ENCODE peak calls at places on chromosome 3, in eight cellular contexts. One of them, this sample, is unnamed.
A peak's percentile ranks its signal among the peaks of the same experiment; 100 is the strongest.

GRCh38 chr3:131526801-131527347 is 24.1 kb upstream of the MRPL3 start:
- DNase-seq in mesendoderm: peak; percentile 87
- DNase-seq in T-helper 9 cell: no peak
- DNase-seq in activated naive CD8-positive, alpha-beta T cell treated with anti-CD3 and anti-CD28 coated beads, Interleukin-2, amount 50 U/mL, for 24 hours: peak; percentile 11
- DNase-seq in B cell: no peak
- DNase-seq in SJSA1: no peak
- DNase-seq in HEK293T: no peak
- DNase-seq in nucleus accumbens: peak; percentile 6
- DNase-seq in this sample: no peak

GRCh38 chr3:41199866-41200668 is 762 bp downstream of the CTNNB1 start:
- DNase-seq in mesendoderm: peak; percentile 40
- DNase-seq in T-helper 9 cell: peak; percentile 40
- DNase-seq in activated naive CD8-positive, alpha-beta T cell treated with anti-CD3 and anti-CD28 coated beads, Interleukin-2, amount 50 U/mL, for 24 hours: peak; percentile 48
- DNase-seq in B cell: peak; percentile 66
- DNase-seq in SJSA1: peak; percentile 39
- DNase-seq in HEK293T: peak; percentile 26
- DNase-seq in nucleus accumbens: peak; percentile 15
- DNase-seq in this sample: peak; percentile 11

GRCh38 chr3:131216801-131217200 is 164.8 kb upstream of the NUDT16 start:
- DNase-seq in mesendoderm: peak; percentile 81
- DNase-seq in T-helper 9 cell: no peak
- DNase-seq in activated naive CD8-positive, alpha-beta T cell treated with anti-CD3 and anti-CD28 coated beads, Interleukin-2, amount 50 U/mL, for 24 hours: no peak
- DNase-seq in B cell: no peak
- DNase-seq in SJSA1: peak; percentile 80
- DNase-seq in HEK293T: peak; percentile 53
- DNase-seq in nucleus accumbens: no peak
- DNase-seq in this sample: no peak

GRCh38 chr3:155496206-155496605 is 202.7 kb upstream of the STRIT1 start:
- DNase-seq in mesendoderm: no peak
- DNase-seq in T-helper 9 cell: no peak
- DNase-seq in activated naive CD8-positive, alpha-beta T cell treated with anti-CD3 and anti-CD28 coated beads, Interleukin-2, amount 50 U/mL, for 24 hours: no peak
- DNase-seq in B cell: no peak
- DNase-seq in SJSA1: no peak
- DNase-seq in HEK293T: no peak
- DNase-seq in nucleus accumbens: no peak
- DNase-seq in this sample: no peak

GRCh38 chr3:104886220-104886995 is 480.3 kb upstream of the ALCAM start:
- DNase-seq in mesendoderm: no peak
- DNase-seq in T-helper 9 cell: no peak
- DNase-seq in activated naive CD8-positive, alpha-beta T cell treated with anti-CD3 and anti-CD28 coated beads, Interleukin-2, amount 50 U/mL, for 24 hours: no peak
- DNase-seq in B cell: no peak
- DNase-seq in SJSA1: no peak
- DNase-seq in HEK293T: no peak
- DNase-seq in nucleus accumbens: no peak
- DNase-seq in this sample: no peak

GRCh38 chr3:169227911-169228310 is 435.6 kb downstream of the MECOM start:
- DNase-seq in mesendoderm: peak; percentile 38
- DNase-seq in T-helper 9 cell: no peak
- DNase-seq in activated naive CD8-positive, alpha-beta T cell treated with anti-CD3 and anti-CD28 coated beads, Interleukin-2, amount 50 U/mL, for 24 hours: no peak
- DNase-seq in B cell: no peak
- DNase-seq in SJSA1: no peak
- DNase-seq in HEK293T: no peak
- DNase-seq in nucleus accumbens: no peak
- DNase-seq in this sample: no peak

GRCh38 chr3:73144276-73144675 is 82.8 kb downstream of the EBLN2 start:
- DNase-seq in mesendoderm: no peak
- DNase-seq in T-helper 9 cell: no peak
- DNase-seq in activated naive CD8-positive, alpha-beta T cell treated with anti-CD3 and anti-CD28 coated beads, Interleukin-2, amount 50 U/mL, for 24 hours: no peak
- DNase-seq in B cell: no peak
- DNase-seq in SJSA1: no peak
- DNase-seq in HEK293T: no peak
- DNase-seq in nucleus accumbens: no peak
- DNase-seq in this sample: no peak

GRCh38 chr3:188288153-188288552 is 134.2 kb downstream of the LPP start:
- DNase-seq in mesendoderm: no peak
- DNase-seq in T-helper 9 cell: no peak
- DNase-seq in activated naive CD8-positive, alpha-beta T cell treated with anti-CD3 and anti-CD28 coated beads, Interleukin-2, amount 50 U/mL, for 24 hours: no peak
- DNase-seq in B cell: no peak
- DNase-seq in SJSA1: no peak
- DNase-seq in HEK293T: no peak
- DNase-seq in nucleus accumbens: no peak
- DNase-seq in this sample: no peak

GRCh38 chr3:16406175-16406574 is 107.3 kb downstream of the RFTN1 start:
- DNase-seq in mesendoderm: no peak
- DNase-seq in T-helper 9 cell: no peak
- DNase-seq in activated naive CD8-positive, alpha-beta T cell treated with anti-CD3 and anti-CD28 coated beads, Interleukin-2, amount 50 U/mL, for 24 hours: no peak
- DNase-seq in B cell: no peak
- DNase-seq in SJSA1: no peak
- DNase-seq in HEK293T: no peak
- DNase-seq in nucleus accumbens: no peak
- DNase-seq in this sample: no peak

GRCh38 chr3:194102436-194102835 is 33.5 kb upstream of the HES1 start:
- DNase-seq in mesendoderm: no peak
- DNase-seq in T-helper 9 cell: no peak
- DNase-seq in activated naive CD8-positive, alpha-beta T cell treated with anti-CD3 and anti-CD28 coated beads, Interleukin-2, amount 50 U/mL, for 24 hours: no peak
- DNase-seq in B cell: no peak
- DNase-seq in SJSA1: no peak
- DNase-seq in HEK293T: no peak
- DNase-seq in nucleus accumbens: no peak
- DNase-seq in this sample: no peak

GRCh38 chr3:169822091-169822490 is 9.4 kb upstream of the LRRC34 start:
- DNase-seq in mesendoderm: no peak
- DNase-seq in T-helper 9 cell: no peak
- DNase-seq in activated naive CD8-positive, alpha-beta T cell treated with anti-CD3 and anti-CD28 coated beads, Interleukin-2, amount 50 U/mL, for 24 hours: no peak
- DNase-seq in B cell: no peak
- DNase-seq in SJSA1: no peak
- DNase-seq in HEK293T: no peak
- DNase-seq in nucleus accumbens: no peak
- DNase-seq in this sample: no peak

GRCh38 chr3:165464736-165465135 is 268.6 kb upstream of the SLITRK3 start:
- DNase-seq in mesendoderm: no peak
- DNase-seq in T-helper 9 cell: no peak
- DNase-seq in activated naive CD8-positive, alpha-beta T cell treated with anti-CD3 and anti-CD28 coated beads, Interleukin-2, amount 50 U/mL, for 24 hours: no peak
- DNase-seq in B cell: no peak
- DNase-seq in SJSA1: no peak
- DNase-seq in HEK293T: no peak
- DNase-seq in nucleus accumbens: no peak
- DNase-seq in this sample: no peak

GRCh38 chr3:15360786-15361493 is 28.6 kb upstream of the SH3BP5 start:
- DNase-seq in mesendoderm: no peak
- DNase-seq in T-helper 9 cell: no peak
- DNase-seq in activated naive CD8-positive, alpha-beta T cell treated with anti-CD3 and anti-CD28 coated beads, Interleukin-2, amount 50 U/mL, for 24 hours: no peak
- DNase-seq in B cell: peak; percentile 38
- DNase-seq in SJSA1: no peak
- DNase-seq in HEK293T: no peak
- DNase-seq in nucleus accumbens: no peak
- DNase-seq in this sample: no peak

GRCh38 chr3:176953106-176954080 is 243.9 kb downstream of the TBL1XR1 start:
- DNase-seq in mesendoderm: no peak
- DNase-seq in T-helper 9 cell: no peak
- DNase-seq in activated naive CD8-positive, alpha-beta T cell treated with anti-CD3 and anti-CD28 coated beads, Interleukin-2, amount 50 U/mL, for 24 hours: no peak
- DNase-seq in B cell: no peak
- DNase-seq in SJSA1: peak; percentile 44
- DNase-seq in HEK293T: no peak
- DNase-seq in nucleus accumbens: no peak
- DNase-seq in this sample: no peak

GRCh38 chr3:194686816-194687637 is 1.3 kb downstream of the FAM43A start:
- DNase-seq in mesendoderm: peak; percentile 84
- DNase-seq in T-helper 9 cell: peak; percentile 12
- DNase-seq in activated naive CD8-positive, alpha-beta T cell treated with anti-CD3 and anti-CD28 coated beads, Interleukin-2, amount 50 U/mL, for 24 hours: peak; percentile 30
- DNase-seq in B cell: peak; percentile 70
- DNase-seq in SJSA1: peak; percentile 48
- DNase-seq in HEK293T: no peak
- DNase-seq in nucleus accumbens: no peak
- DNase-seq in this sample: peak; percentile 3

GRCh38 chr3:157920804-157921203 is 185.4 kb downstream of the SHOX2 start:
- DNase-seq in mesendoderm: no peak
- DNase-seq in T-helper 9 cell: no peak
- DNase-seq in activated naive CD8-positive, alpha-beta T cell treated with anti-CD3 and anti-CD28 coated beads, Interleukin-2, amount 50 U/mL, for 24 hours: no peak
- DNase-seq in B cell: no peak
- DNase-seq in SJSA1: no peak
- DNase-seq in HEK293T: no peak
- DNase-seq in nucleus accumbens: no peak
- DNase-seq in this sample: no peak

GRCh38 chr3:53577486-53577885 is 83.1 kb downstream of the CACNA1D start:
- DNase-seq in mesendoderm: peak; percentile 50
- DNase-seq in T-helper 9 cell: no peak
- DNase-seq in activated naive CD8-positive, alpha-beta T cell treated with anti-CD3 and anti-CD28 coated beads, Interleukin-2, amount 50 U/mL, for 24 hours: no peak
- DNase-seq in B cell: no peak
- DNase-seq in SJSA1: no peak
- DNase-seq in HEK293T: no peak
- DNase-seq in nucleus accumbens: no peak
- DNase-seq in this sample: no peak

GRCh38 chr3:112604536-112604935 is 36.4 kb downstream of the CCDC80 start:
- DNase-seq in mesendoderm: no peak
- DNase-seq in T-helper 9 cell: no peak
- DNase-seq in activated naive CD8-positive, alpha-beta T cell treated with anti-CD3 and anti-CD28 coated beads, Interleukin-2, amount 50 U/mL, for 24 hours: no peak
- DNase-seq in B cell: no peak
- DNase-seq in SJSA1: no peak
- DNase-seq in HEK293T: no peak
- DNase-seq in nucleus accumbens: no peak
- DNase-seq in this sample: no peak

GRCh38 chr3:187919018-187919417 is 173.8 kb upstream of the BCL6 start:
- DNase-seq in mesendoderm: no peak
- DNase-seq in T-helper 9 cell: peak; percentile 40
- DNase-seq in activated naive CD8-positive, alpha-beta T cell treated with anti-CD3 and anti-CD28 coated beads, Interleukin-2, amount 50 U/mL, for 24 hours: peak; percentile 60
- DNase-seq in B cell: peak; percentile 66
- DNase-seq in SJSA1: no peak
- DNase-seq in HEK293T: no peak
- DNase-seq in nucleus accumbens: no peak
- DNase-seq in this sample: peak; percentile 32

GRCh38 chr3:134650431-134651346 is at the start of gene KY:
- DNase-seq in mesendoderm: peak; percentile 56
- DNase-seq in T-helper 9 cell: no peak
- DNase-seq in activated naive CD8-positive, alpha-beta T cell treated with anti-CD3 and anti-CD28 coated beads, Interleukin-2, amount 50 U/mL, for 24 hours: no peak
- DNase-seq in B cell: no peak
- DNase-seq in SJSA1: no peak
- DNase-seq in HEK293T: peak; percentile 46
- DNase-seq in nucleus accumbens: peak; percentile 62
- DNase-seq in this sample: no peak

GRCh38 chr3:171563298-171563697 is 103.1 kb upstream of the TNIK start:
- DNase-seq in mesendoderm: peak; percentile 36
- DNase-seq in T-helper 9 cell: no peak
- DNase-seq in activated naive CD8-positive, alpha-beta T cell treated with anti-CD3 and anti-CD28 coated beads, Interleukin-2, amount 50 U/mL, for 24 hours: no peak
- DNase-seq in B cell: no peak
- DNase-seq in SJSA1: no peak
- DNase-seq in HEK293T: no peak
- DNase-seq in nucleus accumbens: no peak
- DNase-seq in this sample: no peak

GRCh38 chr3:185737020-185737419 is 87.8 kb downstream of the IGF2BP2 start:
- DNase-seq in mesendoderm: no peak
- DNase-seq in T-helper 9 cell: no peak
- DNase-seq in activated naive CD8-positive, alpha-beta T cell treated with anti-CD3 and anti-CD28 coated beads, Interleukin-2, amount 50 U/mL, for 24 hours: no peak
- DNase-seq in B cell: no peak
- DNase-seq in SJSA1: no peak
- DNase-seq in HEK293T: no peak
- DNase-seq in nucleus accumbens: no peak
- DNase-seq in this sample: no peak

GRCh38 chr3:68787227-68787626 is 145.1 kb downstream of the TAFA4 start:
- DNase-seq in mesendoderm: no peak
- DNase-seq in T-helper 9 cell: no peak
- DNase-seq in activated naive CD8-positive, alpha-beta T cell treated with anti-CD3 and anti-CD28 coated beads, Interleukin-2, amount 50 U/mL, for 24 hours: no peak
- DNase-seq in B cell: no peak
- DNase-seq in SJSA1: no peak
- DNase-seq in HEK293T: no peak
- DNase-seq in nucleus accumbens: no peak
- DNase-seq in this sample: no peak

GRCh38 chr3:165749817-165750216 is 87.4 kb downstream of the BCHE start:
- DNase-seq in mesendoderm: no peak
- DNase-seq in T-helper 9 cell: no peak
- DNase-seq in activated naive CD8-positive, alpha-beta T cell treated with anti-CD3 and anti-CD28 coated beads, Interleukin-2, amount 50 U/mL, for 24 hours: no peak
- DNase-seq in B cell: no peak
- DNase-seq in SJSA1: no peak
- DNase-seq in HEK293T: no peak
- DNase-seq in nucleus accumbens: no peak
- DNase-seq in this sample: no peak

GRCh38 chr3:123068227-123069020 is 1.6 kb downstream of the PDIA5 start:
- DNase-seq in mesendoderm: peak; percentile 87
- DNase-seq in T-helper 9 cell: no peak
- DNase-seq in activated naive CD8-positive, alpha-beta T cell treated with anti-CD3 and anti-CD28 coated beads, Interleukin-2, amount 50 U/mL, for 24 hours: no peak
- DNase-seq in B cell: no peak
- DNase-seq in SJSA1: no peak
- DNase-seq in HEK293T: peak; percentile 31
- DNase-seq in nucleus accumbens: no peak
- DNase-seq in this sample: no peak

GRCh38 chr3:172666181-172666872 is 44.5 kb downstream of the NCEH1 start:
- DNase-seq in mesendoderm: peak; percentile 40
- DNase-seq in T-helper 9 cell: no peak
- DNase-seq in activated naive CD8-positive, alpha-beta T cell treated with anti-CD3 and anti-CD28 coated beads, Interleukin-2, amount 50 U/mL, for 24 hours: no peak
- DNase-seq in B cell: no peak
- DNase-seq in SJSA1: no peak
- DNase-seq in HEK293T: no peak
- DNase-seq in nucleus accumbens: no peak
- DNase-seq in this sample: no peak